ENCODE peak calls at places on chromosomes 11 and 22, in five cellular contexts. Y, S, H, O and V are unnamed samples.
A peak's percentile ranks its signal among the peaks of the same experiment; 100 is the strongest.

GRCh38 chr11:9158898-9159391 is 67.5 kb upstream of the SCUBE2 start:
- ATAC-seq in H (no peak), Y (peak; percentile 69), S (no peak), O (no peak), V (no peak)

GRCh38 chr11:129458756-129459535 is 83.3 kb downstream of the BARX2 start:
- ATAC-seq in O (no peak), H (no peak), Y (peak; percentile 23), S (no peak), V (no peak)

GRCh38 chr22:32389685-32390084 is 22.4 kb downstream of the RTCB start:
- ATAC-seq in O (peak; percentile 61), S (peak; percentile 52), H (no peak), Y (no peak), V (no peak)

GRCh38 chr22:42967005-42967404 is 47.9 kb downstream of the PACSIN2 start:
- ATAC-seq in S (peak; percentile 32), O (no peak), Y (no peak), H (no peak), V (no peak)

GRCh38 chr11:132318421-132319157 is 948.2 kb downstream of the NTM start:
- ATAC-seq in Y (no peak), O (no peak), S (no peak), H (peak; percentile 63), V (no peak)

GRCh38 chr22:28034760-28035401 is 115.8 kb upstream of the PITPNB start:
- ATAC-seq in S (no peak), O (peak; percentile 88), Y (peak; percentile 52), H (no peak), V (peak; percentile 71)

GRCh38 chr22:17853066-17853465 is 78.8 kb upstream of the BID start:
- ATAC-seq in O (peak; percentile 68), Y (no peak), H (no peak), S (no peak), V (peak; percentile 40)

GRCh38 chr11:6365659-6366058 is 24.6 kb upstream of the SMPD1 start:
- ATAC-seq in Y (no peak), H (no peak), O (no peak), S (peak; percentile 77), V (no peak)

GRCh38 chr22:19896665-19897355 is 42.1 kb upstream of the GNB1L start:
- ATAC-seq in O (peak; percentile 42), S (no peak), H (no peak), Y (no peak), V (no peak)

GRCh38 chr11:134999490-135000066 is 587.5 kb upstream of the B3GAT1 start:
- ATAC-seq in S (no peak), O (no peak), H (no peak), Y (no peak), V (no peak)
- TF ChIP-seq CTCF in S (no peak), O (no peak), H (no peak), Y (no peak), V (no peak)

DNA sequence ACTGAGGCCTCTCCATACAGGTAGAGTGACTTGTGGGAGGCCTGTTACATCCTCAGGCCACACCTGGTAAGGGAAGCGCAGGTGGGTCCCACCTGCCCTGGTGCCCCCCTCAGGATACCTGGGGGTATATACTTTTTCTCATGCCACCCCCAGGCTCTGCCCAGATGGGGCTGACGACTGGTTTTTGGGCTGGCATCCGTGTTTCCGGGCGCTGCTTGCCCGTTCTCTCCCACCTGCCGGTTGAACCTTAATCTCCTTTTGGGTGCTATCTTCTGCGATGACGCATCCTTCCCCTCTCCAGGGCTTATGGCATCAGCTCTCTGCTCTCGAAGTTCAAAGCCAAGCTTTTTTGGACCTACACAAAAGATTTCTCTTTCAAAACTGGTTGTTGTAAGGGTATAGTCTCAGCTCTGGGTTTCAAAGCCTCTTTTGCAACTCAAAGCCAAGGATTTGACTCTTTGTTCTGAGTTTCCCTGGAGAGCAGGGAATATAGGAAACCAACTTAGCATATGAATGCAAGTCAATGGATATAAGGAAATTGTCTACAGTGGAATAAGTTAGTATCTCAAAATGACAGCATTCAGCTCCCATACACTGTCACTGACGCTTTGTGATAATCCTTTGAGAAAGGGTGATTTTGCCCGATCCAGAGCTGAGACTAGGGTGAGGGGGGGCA is 8.6 kb upstream of the LRRC10B start:
- ATAC-seq in H (no peak), S (no peak), Y (no peak), O (no peak), V (no peak)
- TF ChIP-seq POLR2AphosphoS5 in H (no peak), S (no peak), Y (no peak), O (no peak), V (no peak)

GRCh38 chr11:66677599-66678375 is at the start of gene RBM4B:
- ATAC-seq in S (peak; percentile 96), O (peak; percentile 97), Y (peak; percentile 99), H (peak; percentile 96), V (peak; percentile 98)
- TF ChIP-seq EP300 in S (peak; percentile 7), O (no peak), Y (no peak), H (no peak), V (no peak)

GRCh38 chr22:38262051-38262795 is 10.6 kb downstream of the TMEM184B start:
- ATAC-seq in O (peak; percentile 87), Y (peak; percentile 53), S (peak; percentile 87), H (peak; percentile 75), V (peak; percentile 26)
- TF ChIP-seq CTCF in O (peak; percentile 66), Y (peak; percentile 28), S (peak; percentile 91), H (peak; percentile 77), V (peak; percentile 71)

GRCh38 chr11:1219836-1220810 is 2.7 kb upstream of the MUC5B start:
- ATAC-seq in O (no peak), H (no peak), S (peak; percentile 65), Y (no peak), V (peak; percentile 27)
- TF ChIP-seq POLR2AphosphoS5 in O (no peak), H (no peak), S (no peak), Y (no peak), V (no peak)

DNA sequence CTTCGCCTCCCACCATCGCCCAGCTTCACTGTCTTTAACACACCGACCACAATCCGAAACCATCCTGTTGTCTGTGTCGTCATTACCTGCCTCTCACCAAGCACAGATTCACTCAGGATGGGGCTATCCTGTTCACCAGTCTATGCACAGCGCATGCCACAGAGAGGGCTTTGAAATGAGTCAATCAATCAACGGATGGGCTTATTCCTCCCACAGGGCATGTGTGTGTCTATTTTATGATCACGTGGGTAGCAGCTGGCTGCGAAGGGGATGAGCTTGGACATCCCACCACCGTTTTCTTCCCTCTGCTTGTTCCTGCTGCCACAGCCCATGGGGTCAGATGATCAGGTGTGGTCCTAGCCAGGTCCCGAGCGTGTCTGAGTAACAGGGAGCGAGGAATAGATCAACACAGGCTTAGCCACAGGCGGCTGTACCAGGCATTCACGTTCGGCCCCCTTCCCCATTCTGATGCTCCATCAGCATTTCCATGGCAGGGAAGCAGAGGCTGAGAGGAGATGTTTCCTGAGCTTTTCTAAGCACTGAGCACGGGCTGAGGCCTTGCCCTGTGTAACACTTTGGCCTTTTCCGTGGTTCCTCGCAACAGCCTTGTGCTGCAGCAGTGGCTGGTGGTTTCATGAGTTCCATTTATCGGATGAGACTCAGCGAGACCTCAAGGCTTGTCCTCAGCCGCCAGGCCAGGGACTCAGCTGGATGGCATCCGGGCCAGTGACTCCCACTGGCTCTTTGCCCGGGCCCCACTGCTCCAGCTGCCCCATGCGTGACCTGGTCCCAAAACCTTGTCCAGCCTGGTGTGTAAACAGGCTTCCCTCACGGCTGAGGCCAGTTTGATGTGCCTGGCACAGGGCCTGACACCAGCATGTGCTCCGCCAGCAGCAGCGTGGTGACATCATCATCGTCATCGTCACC is 48.1 kb upstream of the FGF3 start:
- ATAC-seq in O (peak; percentile 21), S (no peak), Y (peak; percentile 12), H (no peak), V (no peak)
- TF ChIP-seq EP300 in O (no peak), S (no peak), Y (no peak), H (no peak), V (no peak)

DNA sequence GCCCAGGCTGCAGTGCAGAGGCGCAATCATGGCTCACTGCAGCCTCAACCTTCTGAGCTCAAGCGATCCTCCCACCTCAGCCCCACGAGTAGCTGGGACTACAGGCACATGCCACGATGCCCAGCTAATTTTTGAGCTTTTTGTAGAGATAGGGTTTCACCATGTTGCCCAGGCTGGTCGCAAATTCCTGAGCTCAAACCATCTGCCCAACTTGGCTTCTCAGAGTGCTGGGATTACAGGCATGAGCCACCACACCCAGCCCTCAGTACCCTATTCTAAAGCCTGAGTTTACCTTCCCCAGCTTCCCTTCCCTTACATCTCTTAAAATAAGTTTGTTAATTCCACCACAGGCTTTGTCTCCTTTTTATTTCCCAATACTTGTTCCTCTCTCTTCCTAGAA is 59.1 kb downstream of the AMBRA1 start:
- ATAC-seq in S (no peak), Y (no peak), H (no peak), O (no peak), V (no peak)
- TF ChIP-seq CTCF in S (no peak), Y (no peak), H (no peak), O (no peak), V (no peak)

GRCh38 chr22:38203090-38203810 is 1.5 kb downstream of the MAFF start:
- ATAC-seq in O (peak; percentile 25), H (peak; percentile 63), S (peak; percentile 51), Y (peak; percentile 2), V (no peak)

GRCh38 chr22:38201718-38202436 is at the start of gene MAFF:
- ATAC-seq in S (peak; percentile 82), O (peak; percentile 85), Y (peak; percentile 86), H (peak; percentile 64), V (peak; percentile 84)

GRCh38 chr22:38203855-38204497 is 2.2 kb downstream of the MAFF start:
- ATAC-seq in Y (no peak), H (peak; percentile 7), S (no peak), O (no peak), V (no peak)

GRCh38 chr22:38201371-38201717 is 450 bp upstream of the MAFF start:
- ATAC-seq in O (no peak), H (no peak), S (no peak), Y (no peak), V (peak; percentile 20)

GRCh38 chr22:38202437-38203089 is 769 bp downstream of the MAFF start:
- ATAC-seq in S (peak; percentile 76), H (peak; percentile 61), Y (peak; percentile 74), O (peak; percentile 80), V (peak; percentile 77)
- TF ChIP-seq POLR2AphosphoS5 in S (no peak), H (no peak), Y (peak; percentile 89), O (no peak), V (peak; percentile 91)

DNA sequence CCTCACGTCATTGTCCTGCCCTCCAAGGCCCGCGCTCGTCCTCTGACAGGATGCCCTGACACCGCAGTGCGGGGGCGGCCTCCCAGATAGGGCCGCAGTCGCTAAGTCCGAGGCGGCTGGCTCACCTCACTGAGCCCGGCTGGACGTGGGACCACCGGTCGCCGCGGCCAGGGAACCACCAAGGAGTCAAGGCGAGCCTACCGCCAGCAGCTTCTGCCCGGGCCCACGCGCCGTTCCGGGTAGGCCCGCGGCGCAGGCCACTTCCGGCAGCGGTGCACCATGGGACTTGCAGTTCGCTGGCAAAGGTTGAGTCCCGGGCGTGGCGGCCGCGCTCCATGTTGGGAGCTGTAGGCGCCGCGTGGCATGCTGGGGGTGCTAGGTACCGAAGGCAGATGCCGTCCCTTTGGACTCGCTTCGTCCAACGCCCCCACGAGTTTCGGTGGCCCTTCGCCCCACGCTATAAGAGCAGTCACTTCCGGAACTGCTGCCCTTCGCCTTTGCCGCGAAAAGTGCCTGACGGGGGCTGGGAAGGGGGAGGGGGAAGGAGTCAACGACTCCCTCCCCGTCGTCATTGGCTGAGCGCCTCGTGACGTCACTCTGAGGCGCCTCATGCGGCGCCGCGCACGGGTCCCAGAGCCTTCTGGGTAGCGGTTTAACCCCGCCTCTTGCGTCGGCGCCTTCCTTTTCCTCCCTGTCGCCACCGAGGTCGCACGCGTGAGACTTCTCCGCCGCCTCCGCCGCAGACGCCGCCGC is at the start of gene RPLP2:
- ATAC-seq in Y (peak; percentile 95), S (peak; percentile 82), O (peak; percentile 83), H (peak; percentile 86), V (peak; percentile 95)
- TF ChIP-seq EP300 in Y (no peak), S (no peak), O (no peak), H (peak; percentile 7), V (no peak)